ENCODE peak calls at places on chromosome 10, in five cellular contexts. V, W, U, P and X are unnamed samples.

GRCh38 chr10:7481382-7481765 is 70.5 kb upstream of the SFMBT2 start:
- DNase-seq in P (no peak), W (peak; percentile 9), U (no peak), V (no peak), X (no peak)

GRCh38 chr10:94963901-94964300 is 25.4 kb downstream of the CYP2C9 start:
- DNase-seq in U (no peak), V (no peak), W (peak; percentile 21), P (no peak), X (no peak)

GRCh38 chr10:62814901-62815372 is 1.2 kb downstream of the EGR2 start:
- DNase-seq in V (no peak), P (no peak), U (no peak), W (peak; percentile 28), X (no peak)

GRCh38 chr10:68124718-68125117 is 15.4 kb downstream of the MYPN start:
- DNase-seq in P (no peak), W (no peak), V (no peak), U (no peak), X (no peak)

GRCh38 chr10:51257511-51258248 is 183.4 kb downstream of the PRKG1 start:
- DNase-seq in P (no peak), W (peak; percentile 53), U (no peak), V (no peak), X (no peak)

GRCh38 chr10:132368881-132369635 is 27.9 kb upstream of the PWWP2B start:
- DNase-seq in P (no peak), W (peak; percentile 50), V (no peak), U (no peak), X (no peak)

GRCh38 chr10:119344381-119344780 is 137.0 kb downstream of the GRK5 start:
- DNase-seq in P (no peak), V (no peak), W (no peak), U (no peak), X (no peak)

GRCh38 chr10:69962746-69963135 is 89.9 kb upstream of the MACROH2A2 start:
- DNase-seq in U (no peak), W (no peak), V (no peak), P (no peak), X (no peak)

GRCh38 chr10:21737061-21737460 is 203.0 kb downstream of the MLLT10 start:
- DNase-seq in W (no peak), U (no peak), P (no peak), V (no peak), X (no peak)

GRCh38 chr10:68560916-68561691 is 967 bp downstream of the TET1 start:
- DNase-seq in P (no peak), U (no peak), V (peak; percentile 7), W (peak; percentile 34), X (no peak)

GRCh38 chr10:31923389-31923788 is 5.2 kb downstream of the ARHGAP12 start:
- DNase-seq in V (no peak), P (no peak), U (no peak), W (no peak), X (no peak)

GRCh38 chr10:80477813-80478212 is 23.7 kb downstream of the TSPAN14 start:
- DNase-seq in P (no peak), U (no peak), W (peak; percentile 92), V (no peak), X (no peak)

GRCh38 chr10:71582019-71582418 is 137.6 kb downstream of the C10orf105 start:
- DNase-seq in W (peak; percentile 35), V (no peak), P (no peak), U (no peak), X (no peak)

GRCh38 chr10:80414126-80414898 is 6.0 kb downstream of the PRXL2A start:
- DNase-seq in W (no peak), U (no peak), V (no peak), P (no peak), X (no peak)

GRCh38 chr10:63012623-63013022 is 120.5 kb upstream of the NRBF2 start:
- DNase-seq in P (no peak), W (no peak), V (no peak), U (no peak), X (no peak)

GRCh38 chr10:79267449-79267848 is 79.8 kb upstream of the PPIF start:
- DNase-seq in W (no peak), P (no peak), U (no peak), V (no peak), X (no peak)

GRCh38 chr10:50605280-50606270 is 18.2 kb downstream of the SGMS1 start:
- DNase-seq in W (peak; percentile 100), P (peak; percentile 69), U (no peak), V (peak; percentile 56), X (no peak)

GRCh38 chr10:71513454-71513853 is 116.7 kb downstream of the CDH23 start:
- DNase-seq in W (no peak), U (no peak), V (no peak), P (no peak), X (no peak)

GRCh38 chr10:132984801-132985545 is 42.6 kb upstream of the CFAP46 start:
- DNase-seq in W (no peak), U (no peak), V (no peak), P (no peak), X (no peak)

GRCh38 chr10:69303632-69304035 is 25.3 kb downstream of the HK1 start:
- DNase-seq in W (peak; percentile 42), U (no peak), V (no peak), P (no peak), X (no peak)

GRCh38 chr10:127851661-127852205 is 41.0 kb downstream of the CLRN3 start:
- DNase-seq in V (no peak), P (no peak), U (no peak), W (no peak), X (no peak)

GRCh38 chr10:127850944-127851343 is 41.8 kb downstream of the CLRN3 start:
- DNase-seq in W (no peak), P (no peak), V (no peak), U (no peak), X (no peak)

GRCh38 chr10:127848226-127848625 is 44.5 kb downstream of the CLRN3 start:
- DNase-seq in U (no peak), W (no peak), V (no peak), P (no peak), X (no peak)

GRCh38 chr10:127849896-127850295 is 42.8 kb downstream of the CLRN3 start:
- DNase-seq in U (no peak), P (no peak), V (no peak), W (no peak), X (no peak)

DNA sequence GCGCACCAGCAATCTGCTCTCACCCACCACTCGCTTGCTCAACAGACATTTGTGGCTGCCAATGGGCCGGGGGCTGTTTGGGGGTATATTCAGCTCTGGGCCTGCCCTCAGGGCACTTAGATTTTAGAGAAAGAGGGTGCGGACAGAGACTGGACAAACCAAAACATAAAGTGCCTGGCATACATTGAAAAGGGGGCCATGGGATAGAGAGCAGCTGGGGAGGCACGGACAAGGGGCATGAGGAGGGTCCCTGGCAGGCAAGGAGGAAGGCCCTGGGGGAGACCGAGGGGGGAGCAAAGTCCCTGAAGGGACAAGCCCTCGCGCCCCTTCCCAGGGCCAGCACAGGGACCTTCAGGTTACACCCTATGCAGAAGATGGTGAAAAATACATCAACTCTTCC is 43.5 kb downstream of the CLRN3 start:
- DNase-seq in V (no peak), W (no peak), U (no peak), P (no peak), X (no peak)
- H3K9me3 ChIP-seq in V (no peaks in the 10 kb centered on the region), W (no peaks in the 10 kb centered on the region), U (no peaks in the 10 kb centered on the region), P (no peaks in the 10 kb centered on the region), X (no peaks in the 10 kb centered on the region)

DNA sequence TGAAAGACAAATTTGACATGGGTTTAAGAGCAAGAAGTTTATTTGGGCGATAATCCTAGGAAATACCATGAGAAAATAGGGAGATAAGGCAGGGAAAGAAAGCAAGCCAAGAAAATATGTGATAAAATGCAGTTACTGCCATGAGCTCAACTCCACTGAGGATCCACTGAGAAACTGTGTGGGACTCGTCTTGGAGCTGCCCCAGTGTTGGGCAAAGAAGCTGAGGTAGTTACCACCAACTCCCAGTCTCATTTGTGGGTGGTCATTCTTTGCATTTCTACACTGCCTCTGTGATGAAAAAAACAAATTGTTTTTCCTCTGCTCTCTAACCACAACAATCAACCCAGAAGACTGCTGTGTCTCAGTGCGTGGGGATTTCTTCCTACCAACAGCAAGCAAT is 498.2 kb downstream of the PLXDC2 start:
- DNase-seq in P (no peak), V (no peak), U (no peak), W (no peak), X (no peak)
- H3K9me3 ChIP-seq in P (peaks cover 10% of the 10 kb centered on the region), V (no peaks in the 10 kb centered on the region), U (no peaks in the 10 kb centered on the region), W (no peaks in the 10 kb centered on the region), X (no peaks in the 10 kb centered on the region)

GRCh38 chr10:29881336-29881751 is 178.0 kb downstream of the JCAD start:
- DNase-seq in W (no peak), P (no peak), V (peak; percentile 26), U (peak; percentile 77), X (no peak)
- H3K9me3 ChIP-seq in W (no peaks in the 10 kb centered on the region), P (no peaks in the 10 kb centered on the region), V (no peaks in the 10 kb centered on the region), U (no peaks in the 10 kb centered on the region), X (no peaks in the 10 kb centered on the region)

DNA sequence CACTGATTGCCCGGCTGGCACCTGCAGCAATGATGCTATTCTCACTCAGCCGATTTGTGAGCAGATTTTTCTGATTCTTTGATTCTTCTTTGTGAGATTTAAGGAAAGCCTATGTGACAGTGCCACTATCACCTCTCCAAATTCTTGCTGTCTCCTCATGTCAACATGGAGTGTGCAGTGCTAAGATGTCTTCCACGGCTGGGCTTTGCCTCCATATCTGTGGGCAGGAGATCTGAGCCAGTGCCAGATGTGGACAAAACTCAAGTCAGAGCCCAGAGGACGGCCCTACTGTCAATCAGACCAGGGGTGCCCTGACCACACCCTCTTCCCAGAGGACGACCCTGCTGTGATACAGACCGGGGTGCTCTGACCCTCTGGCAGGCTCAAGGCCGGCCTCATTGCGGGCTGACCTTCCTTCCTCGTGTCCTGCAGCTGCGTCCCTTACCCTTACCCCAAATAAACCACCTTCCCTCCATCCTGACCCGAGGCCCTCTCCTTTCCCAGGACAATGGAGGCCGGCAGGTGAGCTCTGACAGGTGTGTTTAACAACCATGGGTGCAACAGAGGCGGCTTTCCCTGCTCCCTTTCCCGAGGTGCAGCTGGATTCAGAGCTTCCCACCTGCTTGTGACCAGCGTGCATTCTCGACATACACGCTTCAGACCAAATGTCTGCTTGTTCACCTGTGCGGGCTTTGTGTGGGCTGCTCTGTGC is 221.4 kb downstream of the ADARB2 start:
- DNase-seq in W (no peak), V (no peak), U (no peak), P (no peak), X (no peak)
- H3K9me3 ChIP-seq in W (no peaks in the 10 kb centered on the region), V (no peaks in the 10 kb centered on the region), U (no peaks in the 10 kb centered on the region), P (no peaks in the 10 kb centered on the region), X (no peaks in the 10 kb centered on the region)

GRCh38 chr10:25805986-25806385 is 128.0 kb upstream of the MYO3A start:
- DNase-seq in V (no peak), W (no peak), U (no peak), P (no peak), X (no peak)

GRCh38 chr10:25808372-25808771 is 125.7 kb upstream of the MYO3A start:
- DNase-seq in V (no peak), W (no peak), P (no peak), U (no peak), X (no peak)

GRCh38 chr10:25804505-25804904 is 129.5 kb upstream of the MYO3A start:
- DNase-seq in U (no peak), V (no peak), P (no peak), W (no peak), X (no peak)
- H3K9me3 ChIP-seq in U (no peaks in the 10 kb centered on the region), V (no peaks in the 10 kb centered on the region), P (no peaks in the 10 kb centered on the region), W (no peaks in the 10 kb centered on the region), X (no peaks in the 10 kb centered on the region)

GRCh38 chr10:107855933-107856332 is 691.4 kb upstream of the SORCS1 start:
- DNase-seq in W (no peak), P (no peak), U (no peak), V (no peak), X (no peak)

DNA sequence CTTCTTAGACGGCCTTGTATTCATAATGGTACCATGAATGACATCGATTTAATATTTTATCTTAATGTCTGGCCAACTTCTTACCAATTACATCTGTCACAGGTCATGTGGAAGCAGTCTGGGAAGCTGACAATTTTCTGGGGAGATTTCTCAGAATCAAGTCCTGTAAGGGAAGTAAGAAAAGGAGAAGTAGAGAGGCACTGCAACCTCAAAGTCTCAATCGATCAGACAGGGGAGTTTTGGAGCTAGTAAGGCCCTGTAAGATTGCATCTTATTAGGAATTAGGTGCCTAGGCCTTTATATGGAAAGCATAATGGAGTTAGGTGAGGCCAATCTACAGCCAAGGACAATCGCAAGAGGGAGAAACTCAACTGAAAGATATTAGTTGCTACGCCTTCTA is 694.6 kb upstream of the SORCS1 start:
- DNase-seq in V (no peak), W (no peak), U (no peak), P (no peak), X (no peak)
- H3K9me3 ChIP-seq in V (no peaks in the 10 kb centered on the region), W (no peaks in the 10 kb centered on the region), U (no peaks in the 10 kb centered on the region), P (no peaks in the 10 kb centered on the region), X (no peaks in the 10 kb centered on the region)